ENCODE peak calls at places on chromosomes 13 and 19, in nine cellular contexts. K is neural crest cell; L is right cardiac atrium; X is AG09309; A is osteocyte; D is caudate nucleus; Y is stimulated activated CD4-positive, alpha-beta T cell treated with anti-CD3 and anti-CD28 coated beads, TNF-alpha, amount 100 ng/mL, for 1 hour; W is GM23248; J is ACHN. B is an unnamed sample.

GRCh38 chr19:15379996-15380647 is 535 bp upstream of the AKAP8 start:
- DNase-seq in K (peak; percentile 48), L (no peak), X (no peak), A (no peak), D (no peak), Y (no peak), W (peak; percentile 63), J (peak; percentile 62), B (no peak)

GRCh38 chr19:48506138-48506733 is 5.4 kb downstream of the LMTK3 start:
- DNase-seq in K (no peak), L (peak; percentile 3), X (peak; percentile 8), A (no peak), D (no peak), Y (no peak), W (peak; percentile 74), J (peak; percentile 67), B (no peak)

GRCh38 chr19:1605236-1606137 is at the start of gene UQCR11:
- DNase-seq in K (peak; percentile 87), L (peak; percentile 98), X (peak; percentile 92), A (peak; percentile 97), D (peak; percentile 92), Y (peak; percentile 83), W (peak; percentile 98), J (peak; percentile 89), B (peak; percentile 97)

GRCh38 chr13:34372581-34372980 is 554.6 kb downstream of the RFC3 start:
- DNase-seq in K (no peak), L (no peak), X (no peak), A (no peak), D (no peak), Y (no peak), W (no peak), J (no peak), B (no peak)

GRCh38 chr19:48738557-48739399 is 1.6 kb downstream of the RASIP1 start:
- DNase-seq in K (peak; percentile 95), L (peak; percentile 98), X (no peak), A (peak; percentile 94), D (peak; percentile 69), Y (peak; percentile 88), W (peak; percentile 81), J (peak; percentile 87), B (peak; percentile 93)

GRCh38 chr19:44734357-44734756 is 14.2 kb upstream of the BCL3 start:
- DNase-seq in K (no peak), L (no peak), X (no peak), A (no peak), D (no peak), Y (no peak), W (no peak), J (no peak), B (no peak)

GRCh38 chr13:82330499-82330898 is 1551.8 kb downstream of the SLITRK1 start:
- DNase-seq in K (no peak), L (no peak), X (no peak), A (no peak), D (no peak), Y (no peak), W (peak; percentile 4), J (peak; percentile 14), B (no peak)

GRCh38 chr13:28564030-28564429 is 69.1 kb upstream of the FLT1 start:
- DNase-seq in K (no peak), L (no peak), X (no peak), A (no peak), D (no peak), Y (no peak), W (no peak), J (no peak), B (no peak)

GRCh38 chr19:40585677-40586422 is 9.2 kb downstream of the SHKBP1 start:
- DNase-seq in K (no peak), L (no peak), X (no peak), A (no peak), D (no peak), Y (no peak), W (peak; percentile 70), J (peak; percentile 37), B (no peak)

GRCh38 chr13:40370662-40371061 is 295.8 kb downstream of the FOXO1 start:
- DNase-seq in K (no peak), L (no peak), X (no peak), A (no peak), D (no peak), Y (no peak), W (no peak), J (no peak), B (no peak)

GRCh38 chr13:108083056-108083455 is 132.3 kb downstream of the LIG4 start:
- DNase-seq in K (no peak), L (no peak), X (no peak), A (no peak), D (no peak), Y (no peak), W (no peak), J (no peak), B (no peak)

GRCh38 chr19:34825212-34825611 is 52.2 kb upstream of the ZNF599 start:
- DNase-seq in K (no peak), L (no peak), X (no peak), A (peak; percentile 67), D (no peak), Y (no peak), W (no peak), J (no peak), B (no peak)

GRCh38 chr13:99288069-99288468 is 19.1 kb downstream of the GPR183 start:
- DNase-seq in K (no peak), L (no peak), X (no peak), A (no peak), D (no peak), Y (no peak), W (no peak), J (no peak), B (no peak)

GRCh38 chr19:39419003-39419402 is 6.5 kb downstream of the PLEKHG2 start:
- DNase-seq in K (no peak), L (no peak), X (no peak), A (no peak), D (no peak), Y (no peak), W (no peak), J (no peak), B (no peak)

GRCh38 chr19:14786421-14786851 is 8.1 kb upstream of the ADGRE2 start:
- DNase-seq in K (peak; percentile 52), L (no peak), X (no peak), A (peak; percentile 57), D (no peak), Y (no peak), W (peak; percentile 41), J (no peak), B (no peak)

GRCh38 chr19:19402656-19403372 is 2.7 kb upstream of the GATAD2A start:
- DNase-seq in K (no peak), L (no peak), X (no peak), A (no peak), D (no peak), Y (no peak), W (peak; percentile 67), J (no peak), B (no peak)

GRCh38 chr19:41795031-41795461 is 1.3 kb upstream of the CEACAM3 start:
- DNase-seq in K (peak; percentile 48), L (no peak), X (no peak), A (no peak), D (no peak), Y (peak; percentile 30), W (peak; percentile 56), J (peak; percentile 33), B (no peak)